ENCODE peak calls at places on chromosomes 16 and 17, in nine cellular contexts. W is substantia nigra; C is NCI-H146; O is stimulated activated CD8-positive, alpha-beta memory T cell treated with anti-CD3 and anti-CD28 coated beads, Interleukin-7, amount 100 ng/mL, for 1 hour; P is kidney tubule cell; M is aorta; T is stimulated activated CD4-positive, alpha-beta T cell treated with anti-CD3 and anti-CD28 coated beads, Interleukin-4, amount 100 ng/mL, for 1 hour; G is GM12878; R is HT-29. Q is an unnamed sample.

GRCh38 chr17:69154267-69154666 is 12.6 kb upstream of the ABCA6 start:
- DNase-seq in W (no peak), P (no peak), T (no peak), M (no peak), R (no peak), G (no peak), O (no peak), C (no peak), Q (no peak)

GRCh38 chr17:47797797-47798196 is 23.8 kb downstream of the OSBPL7 start:
- DNase-seq in O (no peak), T (no peak), P (no peak), C (no peak), W (no peak), G (no peak), R (no peak), M (no peak), Q (no peak)

GRCh38 chr16:80231888-80232287 is 308.9 kb upstream of the DYNLRB2 start:
- DNase-seq in O (no peak), T (no peak), G (peak; percentile 39), M (no peak), C (no peak), W (no peak), P (peak; percentile 94), R (no peak), Q (no peak)

GRCh38 chr16:1122031-1122765 is 26.2 kb upstream of the C1QTNF8 start:
- DNase-seq in C (no peak), W (no peak), O (no peak), R (no peak), P (no peak), G (no peak), M (no peak), T (no peak), Q (no peak)

GRCh38 chr17:60372790-60373483 is 19.0 kb downstream of the USP32 start:
- DNase-seq in R (no peak), C (no peak), M (no peak), G (no peak), W (no peak), T (no peak), P (peak; percentile 83), O (no peak), Q (no peak)

GRCh38 chr16:924063-924462 is 46.7 kb downstream of the LMF1 start:
- DNase-seq in T (no peak), C (no peak), G (no peak), M (no peak), O (no peak), R (no peak), P (no peak), W (no peak), Q (no peak)

GRCh38 chr16:4053663-4054479 is 62.4 kb downstream of the ADCY9 start:
- DNase-seq in M (peak; percentile 91), P (no peak), R (no peak), C (no peak), T (no peak), W (no peak), O (no peak), G (no peak), Q (no peak)

GRCh38 chr17:2025622-2026309 is 632 bp upstream of the RTN4RL1 start:
- DNase-seq in O (no peak), T (peak; percentile 32), G (no peak), P (peak; percentile 67), W (peak; percentile 5), R (peak; percentile 45), C (peak; percentile 66), M (peak; percentile 91), Q (no peak)

GRCh38 chr17:82960419-82961271 is 118.8 kb upstream of the METRNL start:
- DNase-seq in G (no peak), W (no peak), P (no peak), O (no peak), R (no peak), M (peak; percentile 78), C (no peak), T (no peak), Q (no peak)

GRCh38 chr16:10668322-10669045 is 26.2 kb downstream of the TEKT5 start:
- DNase-seq in C (no peak), G (no peak), P (peak; percentile 29), O (no peak), W (peak; percentile 2), M (no peak), T (peak; percentile 4), R (peak; percentile 68), Q (no peak)

GRCh38 chr17:59669411-59669810 is 37.8 kb downstream of the PTRH2 start:
- DNase-seq in W (no peak), O (no peak), C (no peak), R (no peak), G (no peak), T (no peak), M (no peak), P (peak; percentile 75), Q (no peak)

GRCh38 chr16:83706394-83706793 is 101.4 kb upstream of the HSBP1 start:
- DNase-seq in P (peak; percentile 97), T (no peak), O (no peak), R (no peak), C (no peak), W (no peak), M (no peak), G (no peak), Q (no peak)

GRCh38 chr16:86515420-86515779 is 5.1 kb downstream of the FOXF1 start:
- DNase-seq in G (no peak), P (no peak), R (no peak), O (no peak), W (no peak), C (no peak), T (no peak), M (peak; percentile 67), Q (no peak)

GRCh38 chr17:9226130-9226793 is 205.0 kb downstream of the NTN1 start:
- DNase-seq in T (no peak), C (no peak), G (no peak), O (no peak), W (no peak), M (no peak), P (no peak), R (no peak), Q (no peak)

GRCh38 chr17:413706-414440 is 61.3 kb upstream of the RPH3AL start:
- DNase-seq in G (no peak), T (peak; percentile 25), M (no peak), W (no peak), R (no peak), C (no peak), P (no peak), O (no peak), Q (no peak)

GRCh38 chr16:84851192-84852127 is 31.7 kb downstream of the CRISPLD2 start:
- DNase-seq in O (no peak), C (peak; percentile 93), W (no peak), R (peak; percentile 51), G (no peak), P (peak; percentile 99), T (no peak), M (no peak), Q (no peak)

GRCh38 chr17:8248751-8249607 is at the start of gene PFAS:
- DNase-seq in O (peak; percentile 96), P (peak; percentile 93), M (peak; percentile 99), R (peak; percentile 94), G (peak; percentile 79), W (peak; percentile 85), C (peak; percentile 94), T (peak; percentile 98), Q (no peak)

GRCh38 chr17:28538296-28538895 is 14.0 kb downstream of the UNC119 start:
- DNase-seq in M (peak; percentile 57), W (no peak), P (no peak), R (no peak), O (no peak), C (no peak), G (no peak), T (no peak), Q (no peak)

GRCh38 chr17:62681939-62682381 is 54.5 kb downstream of the MRC2 start:
- DNase-seq in M (peak; percentile 60), O (no peak), G (no peak), P (no peak), W (no peak), R (no peak), C (no peak), T (no peak), Q (no peak)

GRCh38 chr17:32912218-32912897 is 15.6 kb upstream of the TMEM98 start:
- DNase-seq in R (peak; percentile 33), O (no peak), T (no peak), M (peak; percentile 83), P (peak; percentile 80), W (no peak), G (no peak), C (peak; percentile 67), Q (no peak)

GRCh38 chr17:70945386-70945785 is 776.1 kb downstream of the KCNJ2 start:
- DNase-seq in T (no peak), P (no peak), W (no peak), C (peak; percentile 11), R (no peak), O (no peak), M (no peak), G (no peak), Q (no peak)

GRCh38 chr17:78341559-78342437 is 18.1 kb downstream of the SOCS3 start:
- DNase-seq in G (no peak), C (peak; percentile 51), O (no peak), T (no peak), M (peak; percentile 95), R (peak; percentile 66), W (peak; percentile 40), P (peak; percentile 85), Q (no peak)

GRCh38 chr17:72134560-72135399 is 14.0 kb downstream of the SOX9 start:
- DNase-seq in R (peak; percentile 29), T (no peak), W (no peak), M (no peak), C (no peak), G (no peak), O (no peak), P (no peak), Q (no peak)

GRCh38 chr16:87067890-87068289 is 249.3 kb downstream of the C16orf95 start:
- DNase-seq in P (no peak), G (no peak), T (no peak), R (no peak), O (no peak), C (no peak), W (no peak), M (no peak), Q (no peak)

GRCh38 chr16:9039208-9039607 is 52.2 kb upstream of the HAPSTR1 start:
- DNase-seq in R (no peak), O (no peak), P (no peak), T (no peak), C (no peak), M (no peak), W (no peak), G (no peak), Q (no peak)

GRCh38 chr16:11681977-11682654 is 13.9 kb downstream of the SNN start:
- DNase-seq in T (no peak), G (no peak), R (no peak), M (no peak), P (no peak), W (no peak), C (no peak), O (no peak), Q (no peak)

GRCh38 chr16:24635900-24636610 is 93.4 kb upstream of the TNRC6A start:
- DNase-seq in O (no peak), P (peak; percentile 93), R (peak; percentile 28), C (peak; percentile 6), W (peak; percentile 1), G (no peak), T (no peak), M (peak; percentile 85), Q (peak; percentile 99)

GRCh38 chr17:17147821-17148220 is 58.3 kb downstream of the PLD6 start:
- DNase-seq in C (no peak), O (no peak), W (no peak), T (no peak), R (no peak), M (no peak), G (no peak), P (no peak), Q (no peak)

GRCh38 chr17:72120878-72121163 is at the start of gene SOX9:
- DNase-seq in P (peak; percentile 97), C (peak; percentile 96), O (no peak), M (peak; percentile 86), W (peak; percentile 82), T (no peak), R (peak; percentile 94), G (peak; percentile 73), Q (no peak)

GRCh38 chr17:42918902-42919521 is 18.4 kb downstream of the G6PC1 start:
- DNase-seq in P (no peak), M (no peak), G (no peak), O (no peak), T (no peak), W (no peak), C (peak; percentile 90), R (no peak), Q (no peak)